ENCODE peak calls at places on chromosomes 6 and 20, in ten cellular contexts. X, Z, M, S, W, N, L, D, B and O are unnamed samples.

GRCh38 chr20:1816384-1817381 is 78.5 kb upstream of the SIRPA start:
- ATAC-seq in N (peak; percentile 77), W (no peak), L (no peak), X (peak; percentile 82), S (no peak), B (no peak), M (no peak), D (peak; percentile 57), Z (peak; percentile 71), O (no peak)

GRCh38 chr20:36855241-36855657 is 20.7 kb upstream of the TLDC2 start:
- ATAC-seq in M (no peak), Z (no peak), D (no peak), S (no peak), X (no peak), B (no peak), N (peak; percentile 8), W (no peak), L (no peak), O (peak; percentile 1)

GRCh38 chr6:16496210-16496609 is 257.8 kb downstream of the GMPR start:
- ATAC-seq in M (peak; percentile 38), W (peak; percentile 57), D (no peak), Z (no peak), B (no peak), X (no peak), L (no peak), N (no peak), S (no peak), O (peak; percentile 66)

GRCh38 chr6:129865013-129865412 is 3.9 kb upstream of the TMEM244 start:
- ATAC-seq in B (no peak), X (no peak), W (no peak), Z (no peak), D (no peak), L (no peak), N (no peak), S (no peak), M (no peak), O (no peak)

GRCh38 chr6:132607544-132608233 is 16.4 kb downstream of the TAAR2 start:
- ATAC-seq in Z (no peak), B (peak; percentile 70), N (no peak), W (no peak), S (no peak), L (peak; percentile 66), X (no peak), M (no peak), D (no peak), O (no peak)

GRCh38 chr6:35425284-35425683 is 26.9 kb upstream of the FANCE start:
- ATAC-seq in W (no peak), S (no peak), N (no peak), L (no peak), Z (peak; percentile 37), M (no peak), B (no peak), D (peak; percentile 30), X (no peak), O (no peak)

GRCh38 chr6:21037453-21037852 is 503.2 kb downstream of the CDKAL1 start:
- ATAC-seq in N (no peak), Z (no peak), S (no peak), X (no peak), M (no peak), W (no peak), L (no peak), D (no peak), B (no peak), O (no peak)

GRCh38 chr20:36860339-36860738 is 15.6 kb upstream of the TLDC2 start:
- ATAC-seq in X (no peak), S (no peak), M (no peak), W (no peak), B (no peak), D (no peak), N (no peak), Z (no peak), L (no peak), O (no peak)

GRCh38 chr6:157096522-157096921 is 226.8 kb downstream of the TMEM242 start:
- ATAC-seq in S (peak; percentile 93), Z (no peak), X (no peak), N (peak; percentile 79), L (peak; percentile 78), W (no peak), D (no peak), M (no peak), B (peak; percentile 82), O (no peak)

GRCh38 chr6:135281227-135281626 is 100.1 kb downstream of the MYB start:
- ATAC-seq in Z (no peak), N (no peak), W (no peak), B (no peak), X (no peak), D (no peak), L (peak; percentile 25), M (no peak), S (no peak), O (no peak)

GRCh38 chr6:132651062-132651461 is 7.9 kb downstream of the TAAR1 start:
- ATAC-seq in X (no peak), M (no peak), W (no peak), N (no peak), Z (no peak), S (peak; percentile 61), D (no peak), L (no peak), B (no peak), O (peak; percentile 69)

GRCh38 chr6:80196914-80197313 is 90.4 kb downstream of the BCKDHB start:
- ATAC-seq in D (no peak), N (no peak), S (peak; percentile 52), Z (no peak), L (no peak), W (no peak), M (no peak), B (no peak), X (no peak), O (no peak)

GRCh38 chr6:82430611-82431010 is 67.0 kb downstream of the TPBG start:
- ATAC-seq in D (no peak), S (no peak), B (no peak), M (no peak), Z (no peak), N (no peak), W (no peak), X (no peak), L (no peak), O (no peak)

GRCh38 chr20:754904-755303 is 13.4 kb downstream of the SLC52A3 start:
- ATAC-seq in W (no peak), B (no peak), N (peak; percentile 58), S (no peak), Z (no peak), M (no peak), X (no peak), L (no peak), D (no peak), O (no peak)

GRCh38 chr20:14544688-14545087 is 207.3 kb upstream of the FLRT3 start:
- ATAC-seq in B (no peak), Z (no peak), S (peak; percentile 91), W (no peak), N (peak; percentile 26), X (no peak), D (no peak), L (no peak), M (no peak), O (no peak)

GRCh38 chr6:147209762-147210449 is 5.7 kb downstream of the STXBP5 start:
- ATAC-seq in L (no peak), D (no peak), W (no peak), X (no peak), Z (no peak), B (no peak), M (no peak), N (no peak), S (no peak), O (no peak)

GRCh38 chr20:47438464-47439381 is 63.0 kb upstream of the NCOA3 start:
- ATAC-seq in X (peak; percentile 77), M (no peak), N (no peak), S (peak; percentile 94), Z (no peak), W (no peak), B (no peak), D (peak; percentile 50), L (peak; percentile 52), O (peak; percentile 49)

GRCh38 chr20:33630507-33630906 is 31.6 kb upstream of the C20orf144 start:
- ATAC-seq in B (no peak), N (no peak), L (no peak), W (no peak), M (no peak), Z (no peak), D (no peak), S (no peak), X (no peak), O (no peak)

GRCh38 chr6:148518371-148519156 is 175.9 kb downstream of the SASH1 start:
- ATAC-seq in Z (no peak), D (no peak), N (peak; percentile 42), W (no peak), M (no peak), B (no peak), L (no peak), S (no peak), X (no peak), O (no peak)

GRCh38 chr6:64861039-64861651 is 845.9 kb downstream of the EYS start:
- ATAC-seq in D (no peak), B (no peak), S (no peak), W (no peak), L (no peak), N (no peak), M (no peak), Z (no peak), X (no peak), O (no peak)

GRCh38 chr6:85669735-85670194 is 27.1 kb upstream of the SYNCRIP start:
- ATAC-seq in B (no peak), X (peak; percentile 91), N (no peak), L (peak; percentile 27), W (peak; percentile 94), Z (peak; percentile 42), S (peak; percentile 41), M (peak; percentile 90), D (peak; percentile 83), O (peak; percentile 83)